ENCODE peak calls at places on chromosomes 12 and 14, in four cellular contexts. V is astrocyte of the spinal cord, L is HepG2, C is neuronal stem cell. X is an unnamed sample.

GRCh38 chr14:85087201-85087600 is 442.7 kb upstream of the FLRT2 start:
- DNase-seq in V (no peak), L (no peak), C (no peak), X (peak)

GRCh38 chr14:50061664-50062437 is 54.5 kb downstream of the VCPKMT start:
- DNase-seq in V (peak), L (peak), C (no peak), X (peak)

GRCh38 chr12:50934981-50935807 is 17.1 kb upstream of the HIGD1C start:
- DNase-seq in V (peak), L (peak), C (no peak), X (peak)

GRCh38 chr12:46451276-46452021 is 78.9 kb upstream of the SLC38A2 start:
- DNase-seq in V (no peak), L (no peak), C (no peak), X (no peak)

GRCh38 chr12:65892905-65893304 is 68.6 kb downstream of the HMGA2 start:
- DNase-seq in V (peak), L (no peak), C (no peak), X (peak)

GRCh38 chr12:27622436-27623185 is 73.6 kb upstream of the REP15 start:
- DNase-seq in V (no peak), L (no peak), C (no peak), X (no peak)

GRCh38 chr12:3313655-3314305 is 177.2 kb upstream of the PRMT8 start:
- DNase-seq in V (no peak), L (peak), C (peak), X (peak)

GRCh38 chr12:27969011-27969900 is 3.3 kb downstream of the PTHLH start:
- DNase-seq in V (peak), L (no peak), C (no peak), X (no peak)

GRCh38 chr12:45224311-45224710 is 8.4 kb downstream of the ANO6 start:
- DNase-seq in V (no peak), L (no peak), C (no peak), X (no peak)

GRCh38 chr12:42696424-42697149 is 107.0 kb upstream of the PRICKLE1 start:
- DNase-seq in V (peak), L (no peak), C (no peak), X (peak)

GRCh38 chr12:116937640-116938039 is 26.9 kb downstream of the FBXW8 start:
- DNase-seq in V (no peak), L (no peak), C (no peak), X (no peak)

GRCh38 chr12:94550964-94551363 is 91.3 kb upstream of the CEP83 start:
- DNase-seq in V (no peak), L (no peak), C (no peak), X (no peak)

GRCh38 chr12:67519824-67520433 is 128.6 kb upstream of the DYRK2 start:
- DNase-seq in V (no peak), L (no peak), C (peak), X (no peak)

GRCh38 chr14:72495668-72496067 is 398.2 kb downstream of the DPF3 start:
- DNase-seq in V (peak), L (no peak), C (no peak), X (no peak)

GRCh38 chr12:62834971-62835547 is 99.9 kb downstream of the PPM1H start:
- DNase-seq in V (peak), L (no peak), C (peak), X (no peak)

GRCh38 chr14:75514673-75515630 is 7.3 kb upstream of the BATF start:
- DNase-seq in V (peak), L (no peak), C (no peak), X (peak)

GRCh38 chr14:59570122-59570521 is 6.5 kb downstream of the CCDC175 start:
- DNase-seq in V (no peak), L (no peak), C (no peak), X (no peak)

GRCh38 chr12:74538491-74539258 is 1.0 kb downstream of the ATXN7L3B start:
- DNase-seq in V (no peak), L (no peak), C (no peak), X (peak)

GRCh38 chr12:118136559-118137003 is 657 bp downstream of the PEBP1 start:
- DNase-seq in V (peak), L (peak), C (peak), X (peak)

GRCh38 chr14:104149617-104150141 is 11.3 kb downstream of the KIF26A start:
- DNase-seq in V (peak), L (no peak), C (peak), X (no peak)

DNA sequence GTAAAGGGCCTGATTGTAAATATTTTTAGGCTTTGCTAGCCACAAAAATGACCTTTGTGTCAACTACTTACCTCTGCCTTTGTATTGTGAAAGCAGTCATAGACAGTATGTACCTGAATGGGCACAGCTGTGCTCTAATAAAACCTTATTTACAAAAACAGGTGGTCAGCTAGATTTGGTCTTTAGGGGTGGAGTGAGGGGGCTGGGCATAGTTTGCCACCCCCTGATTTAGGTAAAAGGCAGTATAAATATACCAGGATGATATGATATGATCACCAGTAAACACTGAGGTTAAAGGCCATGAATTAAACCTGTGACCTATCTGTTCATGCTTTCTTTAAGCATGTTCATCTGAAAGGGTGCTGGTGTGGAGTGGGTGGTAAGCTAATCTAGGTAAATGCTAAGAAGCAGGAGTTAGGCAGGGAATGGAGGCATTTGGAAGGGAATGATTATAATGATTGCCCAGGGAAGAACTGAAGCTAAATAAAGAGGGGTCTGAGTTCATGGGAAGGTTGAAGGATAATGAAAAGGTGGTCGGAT is 77.1 kb upstream of the BCAT1 start:
- DNase-seq in V (no peak), L (no peak), C (no peak), X (no peak)
- H3K4me3 ChIP-seq in V (no peak), L (no peak), C (no peak), X (no peak)

GRCh38 chr14:102929349-102930137 is 7.1 kb downstream of the AMN start:
- DNase-seq in V (no peak), L (no peak), C (no peak), X (no peak)
- H3K4me3 ChIP-seq in V (no peak), L (no peak), C (peak), X (no peak)

GRCh38 chr12:86261606-86262005 is 5.4 kb upstream of the MGAT4C start:
- DNase-seq in V (no peak), L (no peak), C (no peak), X (no peak)

GRCh38 chr12:86260183-86260582 is 4.0 kb upstream of the MGAT4C start:
- DNase-seq in V (no peak), L (no peak), C (no peak), X (no peak)

GRCh38 chr12:86261142-86261541 is 5.0 kb upstream of the MGAT4C start:
- DNase-seq in V (peak), L (no peak), C (no peak), X (no peak)

GRCh38 chr12:86264451-86265328 is 8.5 kb upstream of the MGAT4C start:
- DNase-seq in V (no peak), L (no peak), C (no peak), X (no peak)

GRCh38 chr12:86265329-86265695 is 9.1 kb upstream of the MGAT4C start:
- DNase-seq in V (no peak), L (no peak), C (no peak), X (no peak)
- H3K4me3 ChIP-seq in V (peak), L (no peak), C (no peak), X (no peak)

DNA sequence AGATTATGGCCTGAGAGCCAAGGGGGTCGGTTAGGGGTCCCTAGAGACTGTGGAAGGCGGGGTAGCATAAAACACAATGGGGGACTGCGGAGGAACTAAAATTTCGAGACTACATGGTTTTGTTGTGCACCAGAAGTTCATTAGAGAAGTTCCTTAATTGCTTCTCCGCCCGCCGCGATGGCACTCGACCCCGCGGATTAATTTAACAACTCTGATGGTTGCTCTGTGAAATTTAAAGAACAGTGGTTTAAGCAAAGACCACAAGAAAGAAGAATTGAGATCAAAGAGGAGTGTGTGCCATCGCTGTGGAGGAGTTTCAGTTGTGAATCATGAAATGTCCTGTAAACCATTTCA is 1.4 kb upstream of the CCDC88C start:
- DNase-seq in V (no peak), L (no peak), C (no peak), X (no peak)
- H3K4me3 ChIP-seq in V (no peak), L (no peak), C (no peak), X (no peak)

DNA sequence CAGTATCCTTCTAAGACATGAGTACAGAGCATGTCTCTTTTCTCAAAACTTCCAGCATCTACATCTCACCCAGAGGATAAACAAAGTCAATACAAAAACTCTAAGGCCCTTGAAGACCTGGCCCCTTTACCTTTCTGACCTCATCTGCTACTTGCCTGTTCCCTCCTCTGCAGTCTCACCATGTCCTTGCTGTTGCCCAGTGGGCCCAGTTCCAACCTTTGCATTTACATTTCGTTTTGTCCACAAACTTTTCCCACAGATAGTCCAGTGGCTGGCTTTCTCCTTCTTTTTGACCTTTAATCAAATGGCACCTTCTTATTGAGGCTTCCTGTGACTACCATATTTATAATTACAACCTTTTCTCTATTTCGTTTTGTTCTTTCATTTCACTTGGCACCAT is 1.6 kb downstream of the IRAK4 start:
- DNase-seq in V (no peak), L (no peak), C (no peak), X (no peak)
- H3K4me3 ChIP-seq in V (no peak), L (no peak), C (no peak), X (no peak)

GRCh38 chr12:91556909-91557308 is 374.3 kb upstream of the DCN start:
- DNase-seq in V (no peak), L (no peak), C (no peak), X (no peak)
- H3K4me3 ChIP-seq in V (no peak), L (no peak), C (no peak), X (no peak)

GRCh38 chr12:6965714-6966113 is 4.8 kb downstream of the PHB2 start:
- DNase-seq in V (no peak), L (no peak), C (no peak), X (no peak)

GRCh38 chr12:6966351-6966750 is 4.1 kb downstream of the PHB2 start:
- DNase-seq in V (no peak), L (no peak), C (no peak), X (peak)

GRCh38 chr12:6963741-6964446 is 6.6 kb downstream of the PHB2 start:
- DNase-seq in V (no peak), L (no peak), C (no peak), X (no peak)

GRCh38 chr12:6964605-6965025 is 5.8 kb downstream of the PHB2 start:
- DNase-seq in V (no peak), L (no peak), C (no peak), X (no peak)

GRCh38 chr12:6965026-6965661 is 5.3 kb downstream of the PHB2 start:
- DNase-seq in V (peak), L (peak), C (peak), X (peak)
- H3K4me3 ChIP-seq in V (no peak), L (no peak), C (no peak), X (no peak)

GRCh38 chr12:85279449-85280137 is 427 bp upstream of the ALX1 start:
- DNase-seq in V (peak), L (no peak), C (peak), X (peak)
- H3K4me3 ChIP-seq in V (peak), L (no peak), C (peak), X (peak)

GRCh38 chr12:56219840-56220239 is 1.9 kb downstream of the RNF41 start:
- DNase-seq in V (no peak), L (no peak), C (no peak), X (no peak)
- H3K4me3 ChIP-seq in V (no peak), L (no peak), C (no peak), X (peak)